ENCODE peak calls at places on chromosomes 2 and 18, in eight cellular contexts. One of them, this sample, is unnamed.

GRCh38 chr2:54652540-54652939 is 70.9 kb upstream of the EML6 start:
- DNase-seq in CD8-positive, alpha-beta T cell: no peak
- DNase-seq in endothelial cell of umbilical vein: no peak
- DNase-seq in PC-9: no peak
- DNase-seq in body of pancreas: no peak
- DNase-seq in Panc1: no peak
- DNase-seq in cardiac fibroblast: peak; percentile 71
- DNase-seq in colonic mucosa: no peak
- DNase-seq in this sample: no peak

GRCh38 chr2:142722569-142722968 is 154.9 kb upstream of the KYNU start:
- DNase-seq in CD8-positive, alpha-beta T cell: no peak
- DNase-seq in endothelial cell of umbilical vein: no peak
- DNase-seq in PC-9: no peak
- DNase-seq in body of pancreas: no peak
- DNase-seq in Panc1: no peak
- DNase-seq in cardiac fibroblast: peak; percentile 65
- DNase-seq in colonic mucosa: no peak
- DNase-seq in this sample: no peak

GRCh38 chr2:70861774-70862644 is 26.4 kb upstream of the CD207 start:
- DNase-seq in CD8-positive, alpha-beta T cell: peak; percentile 63
- DNase-seq in endothelial cell of umbilical vein: peak; percentile 79
- DNase-seq in PC-9: peak; percentile 86
- DNase-seq in body of pancreas: peak; percentile 87
- DNase-seq in Panc1: peak; percentile 48
- DNase-seq in cardiac fibroblast: peak; percentile 78
- DNase-seq in colonic mucosa: peak; percentile 74
- DNase-seq in this sample: no peak

GRCh38 chr2:72131371-72131891 is 16.2 kb downstream of the CYP26B1 start:
- DNase-seq in CD8-positive, alpha-beta T cell: no peak
- DNase-seq in endothelial cell of umbilical vein: no peak
- DNase-seq in PC-9: no peak
- DNase-seq in body of pancreas: peak; percentile 2
- DNase-seq in Panc1: no peak
- DNase-seq in cardiac fibroblast: no peak
- DNase-seq in colonic mucosa: peak; percentile 10
- DNase-seq in this sample: no peak

GRCh38 chr18:31648966-31649429 is 35.4 kb downstream of the B4GALT6 start:
- DNase-seq in CD8-positive, alpha-beta T cell: no peak
- DNase-seq in endothelial cell of umbilical vein: peak; percentile 42
- DNase-seq in PC-9: peak; percentile 13
- DNase-seq in body of pancreas: no peak
- DNase-seq in Panc1: peak; percentile 27
- DNase-seq in cardiac fibroblast: peak; percentile 58
- DNase-seq in colonic mucosa: no peak
- DNase-seq in this sample: peak; percentile 51

GRCh38 chr2:230134496-230135073 is 65.9 kb upstream of the SLC16A14 start:
- DNase-seq in CD8-positive, alpha-beta T cell: no peak
- DNase-seq in endothelial cell of umbilical vein: peak; percentile 71
- DNase-seq in PC-9: no peak
- DNase-seq in body of pancreas: no peak
- DNase-seq in Panc1: peak; percentile 69
- DNase-seq in cardiac fibroblast: peak; percentile 87
- DNase-seq in colonic mucosa: no peak
- DNase-seq in this sample: no peak

GRCh38 chr2:55010149-55010591 is 40.1 kb downstream of the RTN4 start:
- DNase-seq in CD8-positive, alpha-beta T cell: peak; percentile 26
- DNase-seq in endothelial cell of umbilical vein: no peak
- DNase-seq in PC-9: no peak
- DNase-seq in body of pancreas: peak; percentile 69
- DNase-seq in Panc1: no peak
- DNase-seq in cardiac fibroblast: peak; percentile 65
- DNase-seq in colonic mucosa: peak; percentile 83
- DNase-seq in this sample: peak; percentile 77

GRCh38 chr2:196183172-196183473 is 11.7 kb upstream of the STK17B start:
- DNase-seq in CD8-positive, alpha-beta T cell: no peak
- DNase-seq in endothelial cell of umbilical vein: no peak
- DNase-seq in PC-9: no peak
- DNase-seq in body of pancreas: no peak
- DNase-seq in Panc1: no peak
- DNase-seq in cardiac fibroblast: no peak
- DNase-seq in colonic mucosa: no peak
- DNase-seq in this sample: no peak

GRCh38 chr2:218291934-218292699 is at the start of gene TMBIM1:
- DNase-seq in CD8-positive, alpha-beta T cell: peak; percentile 75
- DNase-seq in endothelial cell of umbilical vein: peak; percentile 69
- DNase-seq in PC-9: peak; percentile 85
- DNase-seq in body of pancreas: peak; percentile 85
- DNase-seq in Panc1: no peak
- DNase-seq in cardiac fibroblast: peak; percentile 72
- DNase-seq in colonic mucosa: peak; percentile 85
- DNase-seq in this sample: no peak

GRCh38 chr2:236661762-236662110 is 92.1 kb downstream of the ACKR3 start:
- DNase-seq in CD8-positive, alpha-beta T cell: no peak
- DNase-seq in endothelial cell of umbilical vein: no peak
- DNase-seq in PC-9: no peak
- DNase-seq in body of pancreas: no peak
- DNase-seq in Panc1: no peak
- DNase-seq in cardiac fibroblast: peak; percentile 6
- DNase-seq in colonic mucosa: no peak
- DNase-seq in this sample: no peak

GRCh38 chr2:238362611-238363010 is 42.3 kb downstream of the TRAF3IP1 start:
- DNase-seq in CD8-positive, alpha-beta T cell: no peak
- DNase-seq in endothelial cell of umbilical vein: no peak
- DNase-seq in PC-9: no peak
- DNase-seq in body of pancreas: no peak
- DNase-seq in Panc1: no peak
- DNase-seq in cardiac fibroblast: no peak
- DNase-seq in colonic mucosa: no peak
- DNase-seq in this sample: no peak

GRCh38 chr18:42048150-42048549 is 93.1 kb downstream of the PIK3C3 start:
- DNase-seq in CD8-positive, alpha-beta T cell: no peak
- DNase-seq in endothelial cell of umbilical vein: peak; percentile 76
- DNase-seq in PC-9: peak; percentile 3
- DNase-seq in body of pancreas: no peak
- DNase-seq in Panc1: no peak
- DNase-seq in cardiac fibroblast: peak; percentile 93
- DNase-seq in colonic mucosa: no peak
- DNase-seq in this sample: peak; percentile 51

GRCh38 chr2:12006841-12007240 is 260.4 kb downstream of the LPIN1 start:
- DNase-seq in CD8-positive, alpha-beta T cell: no peak
- DNase-seq in endothelial cell of umbilical vein: peak; percentile 59
- DNase-seq in PC-9: peak; percentile 20
- DNase-seq in body of pancreas: no peak
- DNase-seq in Panc1: no peak
- DNase-seq in cardiac fibroblast: peak; percentile 51
- DNase-seq in colonic mucosa: no peak
- DNase-seq in this sample: peak; percentile 99

GRCh38 chr2:226142452-226142851 is 657.2 kb downstream of the IRS1 start:
- DNase-seq in CD8-positive, alpha-beta T cell: no peak
- DNase-seq in endothelial cell of umbilical vein: no peak
- DNase-seq in PC-9: no peak
- DNase-seq in body of pancreas: no peak
- DNase-seq in Panc1: no peak
- DNase-seq in cardiac fibroblast: no peak
- DNase-seq in colonic mucosa: no peak
- DNase-seq in this sample: no peak

DNA sequence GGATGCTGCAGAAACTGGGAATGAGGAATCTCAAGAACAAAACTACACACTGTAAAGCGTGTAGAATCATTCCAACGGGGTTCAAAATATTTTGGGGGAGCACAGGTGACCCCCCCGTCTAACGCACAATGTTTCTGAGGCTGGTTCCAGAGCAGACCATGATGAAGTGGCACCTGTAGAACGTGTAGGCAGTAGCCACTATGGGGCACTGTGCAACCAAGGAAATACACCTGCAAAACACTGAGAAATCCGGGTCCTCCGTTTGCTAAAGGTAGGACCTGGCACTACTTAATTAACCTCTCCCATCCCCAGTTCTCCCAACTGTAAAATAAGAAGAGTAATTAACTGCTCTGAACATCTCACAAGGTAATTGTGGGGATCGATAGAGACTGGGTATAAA is 22.6 kb downstream of the ST6GAL2 start:
- DNase-seq in CD8-positive, alpha-beta T cell: no peak
- DNase-seq in endothelial cell of umbilical vein: no peak
- DNase-seq in PC-9: no peak
- DNase-seq in body of pancreas: no peak
- DNase-seq in Panc1: no peak
- DNase-seq in cardiac fibroblast: peak; percentile 7
- DNase-seq in colonic mucosa: no peak
- DNase-seq in this sample: no peak
- TF ChIP-seq CTCF in CD8-positive, alpha-beta T cell: no peak
- TF ChIP-seq CTCF in endothelial cell of umbilical vein: no peak
- TF ChIP-seq CTCF in PC-9: no peak
- TF ChIP-seq CTCF in body of pancreas: no peak
- TF ChIP-seq CTCF in Panc1: peak; percentile 34
- TF ChIP-seq CTCF in cardiac fibroblast: no peak
- TF ChIP-seq CTCF in colonic mucosa: no peak
- TF ChIP-seq CTCF in this sample: peak; percentile 50

DNA sequence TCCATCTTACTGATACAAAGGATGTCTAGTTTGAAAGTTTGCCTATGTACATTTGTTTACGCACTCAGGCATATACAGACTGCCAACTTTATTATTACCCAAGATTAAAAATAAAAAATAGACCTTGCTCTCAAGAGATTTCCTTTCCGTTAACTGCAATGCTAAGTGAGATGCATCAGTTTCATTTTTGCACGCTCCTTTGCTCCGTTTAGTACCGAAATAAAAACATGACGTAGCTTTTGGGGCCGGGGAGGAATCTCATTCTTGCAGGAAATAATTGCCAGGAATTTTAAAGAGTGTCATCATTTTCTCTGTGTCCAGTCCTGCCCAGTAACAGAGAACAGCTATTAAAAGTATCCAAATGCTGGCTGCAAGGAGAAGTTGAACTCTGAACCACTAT is 169.5 kb downstream of the SLC8A1 start:
- DNase-seq in CD8-positive, alpha-beta T cell: no peak
- DNase-seq in endothelial cell of umbilical vein: no peak
- DNase-seq in PC-9: no peak
- DNase-seq in body of pancreas: no peak
- DNase-seq in Panc1: no peak
- DNase-seq in cardiac fibroblast: peak; percentile 87
- DNase-seq in colonic mucosa: no peak
- DNase-seq in this sample: no peak
- H3K4me3 ChIP-seq in CD8-positive, alpha-beta T cell: no peak overlapping the region
- H3K4me3 ChIP-seq in endothelial cell of umbilical vein: no peak overlapping the region
- H3K4me3 ChIP-seq in PC-9: no peak overlapping the region
- H3K4me3 ChIP-seq in body of pancreas: no peak overlapping the region
- H3K4me3 ChIP-seq in Panc1: no peak overlapping the region
- H3K4me3 ChIP-seq in cardiac fibroblast: no peak overlapping the region
- H3K4me3 ChIP-seq in colonic mucosa: no peak overlapping the region
- H3K4me3 ChIP-seq in this sample: no peak overlapping the region

GRCh38 chr18:24023185-24023814 is 8.7 kb downstream of the TTC39C start:
- DNase-seq in CD8-positive, alpha-beta T cell: no peak
- DNase-seq in endothelial cell of umbilical vein: no peak
- DNase-seq in PC-9: peak; percentile 73
- DNase-seq in body of pancreas: no peak
- DNase-seq in Panc1: no peak
- DNase-seq in cardiac fibroblast: no peak
- DNase-seq in colonic mucosa: no peak
- DNase-seq in this sample: no peak
- TF ChIP-seq CTCF in CD8-positive, alpha-beta T cell: no peak
- TF ChIP-seq CTCF in endothelial cell of umbilical vein: no peak
- TF ChIP-seq CTCF in PC-9: peak; percentile 55
- TF ChIP-seq CTCF in body of pancreas: no peak
- TF ChIP-seq CTCF in Panc1: no peak
- TF ChIP-seq CTCF in cardiac fibroblast: no peak
- TF ChIP-seq CTCF in colonic mucosa: no peak
- TF ChIP-seq CTCF in this sample: peak; percentile 32

GRCh38 chr2:241010531-241011295 is 12.3 kb downstream of the SNED1 start:
- DNase-seq in CD8-positive, alpha-beta T cell: no peak
- DNase-seq in endothelial cell of umbilical vein: no peak
- DNase-seq in PC-9: no peak
- DNase-seq in body of pancreas: no peak
- DNase-seq in Panc1: no peak
- DNase-seq in cardiac fibroblast: no peak
- DNase-seq in colonic mucosa: no peak
- DNase-seq in this sample: no peak
- H3K4me3 ChIP-seq in CD8-positive, alpha-beta T cell: peak overlapping the region; percentile 45
- H3K4me3 ChIP-seq in endothelial cell of umbilical vein: no peak overlapping the region
- H3K4me3 ChIP-seq in PC-9: no peak overlapping the region
- H3K4me3 ChIP-seq in body of pancreas: no peak overlapping the region
- H3K4me3 ChIP-seq in Panc1: peak overlapping the region; percentile 50
- H3K4me3 ChIP-seq in cardiac fibroblast: peak overlapping the region; percentile 21
- H3K4me3 ChIP-seq in colonic mucosa: peak overlapping the region; percentile 24
- H3K4me3 ChIP-seq in this sample: no peak overlapping the region

DNA sequence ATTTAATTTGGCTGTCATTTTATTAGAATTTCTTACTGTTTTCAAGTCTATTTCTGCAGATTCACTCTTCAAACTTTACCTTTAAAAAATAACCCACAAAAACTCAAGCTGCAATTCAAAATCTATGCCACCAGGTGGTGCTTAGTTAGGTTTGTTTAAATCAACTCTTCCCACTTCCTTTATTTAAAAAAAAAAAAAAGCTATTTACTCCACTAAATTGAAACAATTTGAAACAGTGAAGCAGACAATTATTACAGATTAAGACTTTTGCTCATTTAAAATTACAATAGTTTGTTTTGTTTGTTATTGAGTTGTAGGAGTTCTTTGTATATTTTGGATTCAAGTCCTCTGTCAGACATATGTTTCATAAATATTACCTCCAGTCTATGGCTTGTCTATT is 300.0 kb downstream of the PDE11A start:
- DNase-seq in CD8-positive, alpha-beta T cell: no peak
- DNase-seq in endothelial cell of umbilical vein: peak; percentile 60
- DNase-seq in PC-9: no peak
- DNase-seq in body of pancreas: no peak
- DNase-seq in Panc1: peak; percentile 18
- DNase-seq in cardiac fibroblast: peak; percentile 59
- DNase-seq in colonic mucosa: no peak
- DNase-seq in this sample: no peak
- TF ChIP-seq CTCF in CD8-positive, alpha-beta T cell: peak; percentile 73
- TF ChIP-seq CTCF in endothelial cell of umbilical vein: peak; percentile 20
- TF ChIP-seq CTCF in PC-9: peak; percentile 85
- TF ChIP-seq CTCF in body of pancreas: no peak
- TF ChIP-seq CTCF in Panc1: peak; percentile 70
- TF ChIP-seq CTCF in cardiac fibroblast: peak; percentile 58
- TF ChIP-seq CTCF in colonic mucosa: peak; percentile 38
- TF ChIP-seq CTCF in this sample: peak; percentile 58

GRCh38 chr2:73291461-73292315 is 1.7 kb downstream of the EGR4 start:
- DNase-seq in CD8-positive, alpha-beta T cell: no peak
- DNase-seq in endothelial cell of umbilical vein: no peak
- DNase-seq in PC-9: no peak
- DNase-seq in body of pancreas: no peak
- DNase-seq in Panc1: no peak
- DNase-seq in cardiac fibroblast: peak; percentile 7
- DNase-seq in colonic mucosa: no peak
- DNase-seq in this sample: no peak
- H3K4me3 ChIP-seq in CD8-positive, alpha-beta T cell: peak overlapping the region; percentile 40
- H3K4me3 ChIP-seq in endothelial cell of umbilical vein: no peak overlapping the region
- H3K4me3 ChIP-seq in PC-9: no peak overlapping the region
- H3K4me3 ChIP-seq in body of pancreas: no peak overlapping the region
- H3K4me3 ChIP-seq in Panc1: no peak overlapping the region
- H3K4me3 ChIP-seq in cardiac fibroblast: peak overlapping the region; percentile 23
- H3K4me3 ChIP-seq in colonic mucosa: peak overlapping the region; percentile 8
- H3K4me3 ChIP-seq in this sample: no peak overlapping the region

This sample was measured in retinal pigment epithelial cell.